ENCODE peak calls at places on chromosomes 4 and X, in four cellular contexts. V is RPMI8226; I is CD4-positive, CD25-positive, alpha-beta regulatory T cell; K is sigmoid colon. O is an unnamed sample.
A peak's percentile ranks its signal among the peaks of the same experiment; 100 is the strongest.

GRCh38 chrX:119503484-119503861 is 35.2 kb downstream of the SLC25A5 start:
- DNase-seq in V (no peak), I (no peak), K (peak; percentile 56), O (no peak)

GRCh38 chr4:144597171-144597570 is 48.8 kb upstream of the HHIP start:
- DNase-seq in V (no peak), I (no peak), K (no peak), O (no peak)

GRCh38 chr4:99968330-99968729 is 18.3 kb upstream of the H2AZ1 start:
- DNase-seq in V (no peak), I (no peak), K (no peak), O (no peak)

GRCh38 chr4:113881256-113881655 is 98.2 kb downstream of the ARSJ start:
- DNase-seq in V (no peak), I (no peak), K (no peak), O (no peak)

GRCh38 chrX:70998402-70999027 is 67.6 kb upstream of the SLC7A3 start:
- DNase-seq in V (peak; percentile 12), I (peak; percentile 28), K (no peak), O (no peak)

GRCh38 chr4:89820005-89820404 is 17.0 kb downstream of the SNCA start:
- DNase-seq in V (no peak), I (no peak), K (no peak), O (no peak)

GRCh38 chr4:42339935-42340406 is 57.3 kb upstream of the SHISA3 start:
- DNase-seq in V (no peak), I (no peak), K (no peak), O (no peak)

GRCh38 chrX:102723456-102723855 is 2.9 kb downstream of the GPRASP3 start:
- DNase-seq in V (no peak), I (no peak), K (no peak), O (no peak)

GRCh38 chr4:57039345-57039744 is 60.6 kb downstream of the POLR2B start:
- DNase-seq in V (no peak), I (no peak), K (no peak), O (no peak)

GRCh38 chr4:147772056-147772455 is 40.2 kb downstream of the ARHGAP10 start:
- DNase-seq in V (no peak), I (no peak), K (no peak), O (no peak)

GRCh38 chr4:87498446-87498900 is 30.7 kb downstream of the SPARCL1 start:
- DNase-seq in V (no peak), I (peak; percentile 18), K (no peak), O (no peak)

GRCh38 chr4:70927502-70928139 is 25.5 kb downstream of the MOB1B start:
- DNase-seq in V (no peak), I (peak; percentile 57), K (no peak), O (no peak)

GRCh38 chrX:137342969-137343368 is 223.0 kb upstream of the ZIC3 start:
- DNase-seq in V (no peak), I (no peak), K (no peak), O (no peak)

GRCh38 chr4:139834210-139834609 is 168.6 kb downstream of the MGST2 start:
- DNase-seq in V (no peak), I (no peak), K (no peak), O (no peak)

GRCh38 chr4:9867746-9868425 is 86.5 kb downstream of the DRD5 start:
- DNase-seq in V (no peak), I (no peak), K (no peak), O (no peak)

GRCh38 chrX:14899607-14900006 is 26.4 kb downstream of the MOSPD2 start:
- DNase-seq in V (no peak), I (peak; percentile 19), K (no peak), O (peak; percentile 15)

GRCh38 chr4:37528161-37528560 is 158.0 kb downstream of the RELL1 start:
- DNase-seq in V (no peak), I (no peak), K (no peak), O (no peak)

GRCh38 chr4:114115526-114115925 is 136.1 kb upstream of the ARSJ start:
- DNase-seq in V (no peak), I (no peak), K (no peak), O (no peak)

GRCh38 chr4:168724960-168725359 is 228.1 kb downstream of the PALLD start:
- DNase-seq in V (no peak), I (no peak), K (no peak), O (no peak)

GRCh38 chrX:103644125-103644524 is 15.3 kb downstream of the TCEAL1 start:
- DNase-seq in V (no peak), I (no peak), K (no peak), O (no peak)

GRCh38 chrX:38806054-38806389 is 4.8 kb downstream of the MID1IP1 start:
- DNase-seq in V (peak; percentile 73), I (no peak), K (no peak), O (no peak)

GRCh38 chrX:38664285-38664684 is 102.9 kb downstream of the TSPAN7 start:
- DNase-seq in V (peak; percentile 42), I (peak; percentile 48), K (no peak), O (no peak)

GRCh38 chrX:132508834-132509233 is 20.0 kb upstream of the MBNL3 start:
- DNase-seq in V (no peak), I (no peak), K (no peak), O (no peak)

GRCh38 chr4:912548-913279 is 19.4 kb downstream of the GAK start:
- DNase-seq in V (no peak), I (no peak), K (peak; percentile 58), O (no peak)

GRCh38 chr4:70722199-70722791 is 531 bp downstream of the RUFY3 start:
- DNase-seq in V (no peak), I (no peak), K (no peak), O (peak; percentile 23)

GRCh38 chr4:2797545-2798305 is 4.8 kb downstream of the SH3BP2 start:
- DNase-seq in V (peak; percentile 11), I (peak; percentile 80), K (peak; percentile 59), O (no peak)

GRCh38 chr4:159229164-159229563 is 126.3 kb downstream of the RAPGEF2 start:
- DNase-seq in V (no peak), I (no peak), K (no peak), O (peak; percentile 29)

GRCh38 chr4:106806158-106806797 is 229.8 kb downstream of the DKK2 start:
- DNase-seq in V (no peak), I (no peak), K (no peak), O (no peak)

GRCh38 chr4:24771241-24771640 is 24.1 kb upstream of the SOD3 start:
- DNase-seq in V (no peak), I (no peak), K (no peak), O (no peak)

GRCh38 chrX:70044541-70045245 is 5.0 kb downstream of the AWAT2 start:
- DNase-seq in V (no peak), I (no peak), K (peak; percentile 25), O (no peak)

GRCh38 chr4:12260453-12260852 is 831.8 kb upstream of the HS3ST1 start:
- DNase-seq in V (no peak), I (no peak), K (no peak), O (no peak)

GRCh38 chrX:150227873-150228272 is 135.2 kb upstream of the MAMLD1 start:
- DNase-seq in V (no peak), I (no peak), K (no peak), O (no peak)

GRCh38 chrX:23907106-23907495 is 637 bp downstream of the APOO start:
- DNase-seq in V (peak; percentile 44), I (no peak), K (no peak), O (no peak)

GRCh38 chr4:99811850-99812249 is 4.8 kb upstream of the DAPP1 start:
- DNase-seq in V (peak; percentile 69), I (peak; percentile 78), K (no peak), O (peak; percentile 56)

GRCh38 chr4:145132521-145133098 is 34.5 kb downstream of the ABCE1 start:
- DNase-seq in V (no peak), I (no peak), K (no peak), O (no peak)

GRCh38 chr4:106062452-106062875 is 167.2 kb downstream of the NPNT start:
- DNase-seq in V (peak; percentile 5), I (no peak), K (no peak), O (peak; percentile 78)

GRCh38 chrX:18426004-18426320 is 554 bp downstream of the CDKL5 start:
- DNase-seq in V (no peak), I (no peak), K (no peak), O (no peak)

GRCh38 chrX:71652405-71652804 is 14.9 kb upstream of the LOC101059915 start:
- DNase-seq in V (peak; percentile 64), I (peak; percentile 78), K (no peak), O (peak; percentile 43)

GRCh38 chrX:17361620-17362019 is 13.4 kb upstream of the NHS start:
- DNase-seq in V (peak; percentile 24), I (no peak), K (no peak), O (no peak)